ENCODE peak calls at places on chromosomes 12 and 14, in six cellular contexts. One of them, this sample, is unnamed. For H3K4me1, the result is how much of the 10 kb centered on the place peaks cover.

GRCh38 chr14:96064866-96065265 is 25.7 kb downstream of the C14orf132 start:
- DNase-seq in vagina: no peak
- DNase-seq in spleen: peak
- DNase-seq in transverse colon: no peak
- DNase-seq in HepG2: no peak
- DNase-seq in stomach: no peak
- DNase-seq in this sample: no peak

GRCh38 chr14:61925043-61925442 is 162.8 kb downstream of the SNAPC1 start:
- DNase-seq in vagina: no peak
- DNase-seq in spleen: no peak
- DNase-seq in transverse colon: no peak
- DNase-seq in HepG2: peak
- DNase-seq in stomach: no peak
- DNase-seq in this sample: no peak

GRCh38 chr14:39322807-39323206 is 89.1 kb downstream of the MIA2 start:
- DNase-seq in vagina: no peak
- DNase-seq in spleen: no peak
- DNase-seq in transverse colon: no peak
- DNase-seq in HepG2: no peak
- DNase-seq in stomach: no peak
- DNase-seq in this sample: no peak

GRCh38 chr14:67863223-67863622 is 43.6 kb downstream of the RAD51B start:
- DNase-seq in vagina: no peak
- DNase-seq in spleen: no peak
- DNase-seq in transverse colon: no peak
- DNase-seq in HepG2: no peak
- DNase-seq in stomach: no peak
- DNase-seq in this sample: no peak

GRCh38 chr14:86457729-86458128 is 927.8 kb downstream of the FLRT2 start:
- DNase-seq in vagina: no peak
- DNase-seq in spleen: no peak
- DNase-seq in transverse colon: no peak
- DNase-seq in HepG2: no peak
- DNase-seq in stomach: no peak
- DNase-seq in this sample: no peak

GRCh38 chr12:19969476-19969875 is 398.9 kb upstream of the PDE3A start:
- DNase-seq in vagina: no peak
- DNase-seq in spleen: no peak
- DNase-seq in transverse colon: no peak
- DNase-seq in HepG2: no peak
- DNase-seq in stomach: no peak
- DNase-seq in this sample: no peak

GRCh38 chr12:81520064-81520945 is 238.8 kb downstream of the PPFIA2 start:
- DNase-seq in vagina: no peak
- DNase-seq in spleen: no peak
- DNase-seq in transverse colon: no peak
- DNase-seq in HepG2: peak
- DNase-seq in stomach: no peak
- DNase-seq in this sample: no peak

GRCh38 chr14:89000007-89000942 is 175.8 kb downstream of the TTC8 start:
- DNase-seq in vagina: peak
- DNase-seq in spleen: no peak
- DNase-seq in transverse colon: peak
- DNase-seq in HepG2: peak
- DNase-seq in stomach: peak
- DNase-seq in this sample: no peak

GRCh38 chr12:94074216-94074969 is 74.0 kb upstream of the PLXNC1 start:
- DNase-seq in vagina: no peak
- DNase-seq in spleen: no peak
- DNase-seq in transverse colon: no peak
- DNase-seq in HepG2: no peak
- DNase-seq in stomach: no peak
- DNase-seq in this sample: no peak

GRCh38 chr12:72281145-72281544 is 9.0 kb downstream of the TRHDE start:
- DNase-seq in vagina: no peak
- DNase-seq in spleen: no peak
- DNase-seq in transverse colon: no peak
- DNase-seq in HepG2: no peak
- DNase-seq in stomach: no peak
- DNase-seq in this sample: no peak

GRCh38 chr12:26817183-26817591 is 15.8 kb downstream of the ITPR2 start:
- DNase-seq in vagina: no peak
- DNase-seq in spleen: no peak
- DNase-seq in transverse colon: no peak
- DNase-seq in HepG2: no peak
- DNase-seq in stomach: no peak
- DNase-seq in this sample: no peak

GRCh38 chr12:46153267-46153872 is 115.5 kb downstream of the SLC38A1 start:
- DNase-seq in vagina: no peak
- DNase-seq in spleen: no peak
- DNase-seq in transverse colon: no peak
- DNase-seq in HepG2: peak
- DNase-seq in stomach: no peak
- DNase-seq in this sample: no peak

GRCh38 chr12:80216890-80217559 is 117.7 kb downstream of the OTOGL start:
- DNase-seq in vagina: no peak
- DNase-seq in spleen: no peak
- DNase-seq in transverse colon: no peak
- DNase-seq in HepG2: no peak
- DNase-seq in stomach: no peak
- DNase-seq in this sample: no peak

DNA sequence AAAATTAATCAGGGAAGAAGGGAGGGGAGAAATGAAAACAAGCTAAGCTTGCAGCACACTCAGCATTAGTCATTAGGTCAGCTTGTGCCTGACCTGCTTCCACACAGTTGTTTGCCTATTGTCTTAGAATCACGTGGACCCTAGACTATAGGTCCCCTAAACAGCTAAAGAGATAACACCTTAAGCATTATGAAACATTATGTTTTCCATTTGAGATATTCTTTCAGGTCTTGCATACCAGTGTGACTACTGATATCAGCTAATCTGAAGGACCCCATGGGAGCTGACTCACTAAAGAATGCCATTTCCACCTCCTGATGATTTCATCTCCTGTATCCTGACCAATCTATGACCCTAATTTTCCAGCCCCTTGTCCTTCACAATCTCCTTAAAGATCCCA is 154.1 kb upstream of the FUT8 start:
- DNase-seq in vagina: no peak
- DNase-seq in spleen: no peak
- DNase-seq in transverse colon: no peak
- DNase-seq in HepG2: peak
- DNase-seq in stomach: no peak
- DNase-seq in this sample: no peak
- TF ChIP-seq POLR2AphosphoS5 in vagina: no peak
- TF ChIP-seq POLR2AphosphoS5 in spleen: no peak
- TF ChIP-seq POLR2AphosphoS5 in transverse colon: no peak
- TF ChIP-seq POLR2AphosphoS5 in HepG2: no peak
- TF ChIP-seq POLR2AphosphoS5 in stomach: no peak
- TF ChIP-seq POLR2AphosphoS5 in this sample: no peak

DNA sequence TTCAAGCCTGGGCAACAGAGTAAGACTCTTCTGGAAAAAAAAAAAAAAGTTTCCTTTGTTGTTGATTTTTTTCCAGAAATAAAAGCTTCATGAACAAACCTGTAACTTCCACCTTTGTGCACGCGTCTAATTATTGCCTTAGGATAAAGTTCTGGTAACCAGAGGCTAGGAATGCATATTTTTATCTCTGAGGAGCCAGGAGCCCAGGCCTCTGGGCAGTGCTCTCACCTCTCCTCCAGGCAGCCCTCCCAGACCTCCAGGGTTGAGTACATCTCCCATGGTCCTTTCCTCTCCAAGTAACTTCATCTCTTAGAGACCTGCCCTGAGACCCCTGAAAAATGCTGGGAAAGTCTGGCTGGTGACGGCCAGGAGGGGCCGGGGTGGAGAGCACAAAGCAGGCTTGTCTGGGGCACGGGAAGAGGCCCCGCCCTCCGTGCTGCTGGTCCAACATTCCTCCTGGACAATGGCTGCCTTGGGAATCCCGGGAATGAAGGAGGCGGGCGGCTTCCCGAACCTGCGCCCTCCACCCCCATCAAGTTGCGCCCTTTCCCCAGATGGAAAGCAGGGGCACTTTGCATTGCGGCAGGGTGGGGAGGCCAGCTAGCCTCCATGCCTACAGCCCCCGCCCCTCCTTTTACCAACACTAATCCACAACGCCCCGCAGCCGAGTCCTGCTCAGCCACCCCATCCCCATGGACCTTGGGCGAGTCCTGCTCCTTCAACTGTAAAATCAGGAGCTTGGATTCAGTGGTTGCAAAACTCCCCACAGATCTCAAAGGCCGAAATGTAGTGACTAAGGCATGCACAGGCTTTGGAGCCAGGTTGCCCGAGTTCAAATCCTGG is 7.3 kb upstream of the FIGNL2 start:
- DNase-seq in vagina: no peak
- DNase-seq in spleen: no peak
- DNase-seq in transverse colon: no peak
- DNase-seq in HepG2: peak
- DNase-seq in stomach: no peak
- DNase-seq in this sample: no peak
- H3K27ac ChIP-seq in vagina: no peak
- H3K27ac ChIP-seq in spleen: no peak
- H3K27ac ChIP-seq in transverse colon: no peak
- H3K27ac ChIP-seq in HepG2: no peak
- H3K27ac ChIP-seq in stomach: no peak
- H3K27ac ChIP-seq in this sample: peak

GRCh38 chr12:11227373-11227772 is 40.6 kb upstream of the TAS2R42 start:
- DNase-seq in vagina: no peak
- DNase-seq in spleen: no peak
- DNase-seq in transverse colon: no peak
- DNase-seq in HepG2: no peak
- DNase-seq in stomach: no peak
- DNase-seq in this sample: no peak

GRCh38 chr12:11228268-11228879 is 41.1 kb downstream of the PRB3 start:
- DNase-seq in vagina: no peak
- DNase-seq in spleen: no peak
- DNase-seq in transverse colon: peak
- DNase-seq in HepG2: peak
- DNase-seq in stomach: peak
- DNase-seq in this sample: no peak
- H3K4me1 ChIP-seq in vagina: under half
- H3K4me1 ChIP-seq in spleen: under half
- H3K4me1 ChIP-seq in transverse colon: under half
- H3K4me1 ChIP-seq in HepG2: under half
- H3K4me1 ChIP-seq in stomach: under half
- H3K4me1 ChIP-seq in this sample: under half

GRCh38 chr12:68809190-68810026 is 1.4 kb downstream of the MDM2 start:
- DNase-seq in vagina: no peak
- DNase-seq in spleen: no peak
- DNase-seq in transverse colon: no peak
- DNase-seq in HepG2: no peak
- DNase-seq in stomach: no peak
- DNase-seq in this sample: no peak
- TF ChIP-seq POLR2AphosphoS5 in vagina: no peak
- TF ChIP-seq POLR2AphosphoS5 in spleen: no peak
- TF ChIP-seq POLR2AphosphoS5 in transverse colon: no peak
- TF ChIP-seq POLR2AphosphoS5 in HepG2: no peak
- TF ChIP-seq POLR2AphosphoS5 in stomach: no peak
- TF ChIP-seq POLR2AphosphoS5 in this sample: no peak

DNA sequence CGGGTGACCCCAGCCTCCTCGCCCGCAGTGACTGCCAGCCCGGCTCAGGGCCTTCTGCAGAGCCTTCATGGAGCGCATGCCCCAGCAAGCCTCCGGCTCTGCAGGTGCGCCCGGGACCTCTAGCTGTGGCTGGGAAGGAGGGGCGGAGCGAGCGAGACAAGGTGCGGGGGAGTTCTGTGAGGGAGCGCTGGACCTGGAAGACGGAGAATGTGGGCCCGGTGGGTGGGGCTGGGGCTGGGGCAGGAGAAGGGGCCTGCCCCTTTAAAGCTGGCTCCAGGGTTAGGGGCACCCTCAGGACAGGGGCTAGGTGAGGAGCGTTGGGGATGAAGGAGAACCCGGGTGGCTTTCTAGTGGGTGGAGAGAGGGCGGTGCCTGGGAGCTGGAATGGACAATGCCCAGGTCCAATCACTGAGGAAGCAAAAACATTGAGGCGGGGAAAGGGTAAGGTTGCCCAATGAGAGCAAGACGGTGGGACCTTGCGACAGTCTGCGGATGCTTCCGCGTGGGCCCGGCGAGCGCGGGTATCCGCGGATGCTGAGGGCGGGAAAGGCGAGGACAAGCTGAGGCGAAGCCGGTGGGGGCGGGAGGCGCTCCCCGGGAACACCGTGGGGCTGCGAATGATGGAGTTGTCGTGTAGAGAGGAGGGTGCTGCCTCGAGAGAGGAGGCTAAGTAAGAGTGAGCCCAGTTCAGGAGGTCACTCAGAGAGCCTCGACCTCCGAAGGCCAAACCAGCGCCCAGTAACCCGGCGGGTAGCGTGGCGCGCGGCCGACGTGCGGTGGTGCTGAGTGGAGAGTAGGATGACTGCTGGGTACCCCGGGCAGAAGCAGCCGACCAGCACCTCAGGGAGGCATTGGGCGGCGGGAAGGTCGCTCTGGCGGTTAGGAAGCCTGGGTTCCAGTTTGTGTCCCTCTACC is at the start of gene GLS2:
- DNase-seq in vagina: no peak
- DNase-seq in spleen: peak
- DNase-seq in transverse colon: peak
- DNase-seq in HepG2: peak
- DNase-seq in stomach: peak
- DNase-seq in this sample: peak
- H3K27ac ChIP-seq in vagina: peak
- H3K27ac ChIP-seq in spleen: no peak
- H3K27ac ChIP-seq in transverse colon: peak
- H3K27ac ChIP-seq in HepG2: no peak
- H3K27ac ChIP-seq in stomach: peak
- H3K27ac ChIP-seq in this sample: peak

This sample was measured in breast epithelium.